ENCODE peak calls at places on chromosomes 12 and 14, in ten cellular contexts. S is pancreas, B is AG09309, W is neural progenitor cell, Q is mesothelial cell of epicardium, R is Peyer's patch, I is cardiac fibroblast, Z is Calu3, T is glutamatergic neuron, O is foreskin fibroblast. K is an unnamed sample.

GRCh38 chr14:36028218-36028617 is 148.3 kb downstream of the PTCSC3 start:
- DNase-seq in T (no peak), I (no peak), R (no peak), S (no peak), W (no peak), O (no peak), Q (no peak), B (no peak), Z (no peak), K (no peak)

GRCh38 chr14:60222820-60223219 is 26.2 kb upstream of the PPM1A start:
- DNase-seq in W (no peak), I (no peak), S (peak; percentile 72), Z (peak; percentile 72), O (no peak), R (no peak), B (no peak), Q (no peak), T (no peak), K (no peak)

GRCh38 chr14:51889851-51890250 is 29.4 kb downstream of the GNG2 start:
- DNase-seq in W (no peak), B (no peak), S (no peak), T (no peak), Q (no peak), O (no peak), I (peak; percentile 14), R (no peak), Z (no peak), K (no peak)

GRCh38 chr14:68143341-68143807 is 323.8 kb downstream of the RAD51B start:
- DNase-seq in Q (no peak), S (peak; percentile 72), Z (no peak), O (peak; percentile 80), R (no peak), W (no peak), T (no peak), I (peak; percentile 98), B (no peak), K (no peak)

GRCh38 chr14:32350020-32350419 is 20.9 kb downstream of the AKAP6 start:
- DNase-seq in O (no peak), B (no peak), Q (no peak), T (no peak), R (no peak), I (no peak), W (no peak), S (no peak), Z (no peak), K (no peak)

GRCh38 chr12:67811437-67812361 is 163.2 kb downstream of the DYRK2 start:
- DNase-seq in I (peak; percentile 23), Q (no peak), W (no peak), Z (no peak), O (peak; percentile 90), T (no peak), B (peak; percentile 67), R (no peak), S (no peak), K (no peak)

GRCh38 chr12:121590476-121591143 is 9.8 kb upstream of the KDM2B start:
- DNase-seq in I (peak; percentile 29), S (no peak), O (peak; percentile 18), W (peak; percentile 74), R (peak; percentile 46), B (no peak), Q (no peak), T (no peak), Z (no peak), K (peak; percentile 20)

GRCh38 chr14:102437997-102438922 is 71.3 kb downstream of the ANKRD9 start:
- DNase-seq in Q (peak; percentile 92), B (peak; percentile 24), W (peak; percentile 96), Z (peak; percentile 89), O (peak; percentile 92), S (peak; percentile 87), I (peak; percentile 86), R (peak; percentile 68), T (peak; percentile 93), K (peak; percentile 92)

GRCh38 chr14:103684471-103684870 is 30.8 kb downstream of the XRCC3 start:
- DNase-seq in I (no peak), S (no peak), R (no peak), B (no peak), Z (no peak), T (no peak), Q (no peak), W (no peak), O (no peak), K (no peak)

GRCh38 chr12:124827588-124828184 is 36.0 kb downstream of the SCARB1 start:
- DNase-seq in W (no peak), Q (no peak), R (no peak), T (no peak), I (no peak), B (no peak), O (no peak), S (no peak), Z (no peak), K (no peak)

GRCh38 chr14:68610251-68610793 is 182.5 kb downstream of the ZFP36L1 start:
- DNase-seq in W (no peak), B (no peak), S (peak; percentile 55), Z (no peak), Q (no peak), O (no peak), T (no peak), I (no peak), R (no peak), K (no peak)

GRCh38 chr12:105083551-105084105 is 630 bp downstream of the ALDH1L2 start:
- DNase-seq in B (no peak), Q (no peak), I (peak; percentile 76), W (peak; percentile 34), R (no peak), T (peak; percentile 66), O (peak; percentile 92), S (peak; percentile 79), Z (peak; percentile 52), K (peak; percentile 22)

GRCh38 chr12:23929906-23930305 is 19.6 kb downstream of the SOX5 start:
- DNase-seq in B (no peak), R (no peak), I (no peak), T (no peak), W (no peak), O (no peak), Q (no peak), Z (no peak), S (no peak), K (no peak)

GRCh38 chr12:96445743-96446655 is 43.4 kb upstream of the CFAP54 start:
- DNase-seq in Q (no peak), B (peak; percentile 70), I (peak; percentile 98), W (no peak), Z (peak; percentile 15), R (peak; percentile 37), O (peak; percentile 90), T (no peak), S (no peak), K (no peak)

DNA sequence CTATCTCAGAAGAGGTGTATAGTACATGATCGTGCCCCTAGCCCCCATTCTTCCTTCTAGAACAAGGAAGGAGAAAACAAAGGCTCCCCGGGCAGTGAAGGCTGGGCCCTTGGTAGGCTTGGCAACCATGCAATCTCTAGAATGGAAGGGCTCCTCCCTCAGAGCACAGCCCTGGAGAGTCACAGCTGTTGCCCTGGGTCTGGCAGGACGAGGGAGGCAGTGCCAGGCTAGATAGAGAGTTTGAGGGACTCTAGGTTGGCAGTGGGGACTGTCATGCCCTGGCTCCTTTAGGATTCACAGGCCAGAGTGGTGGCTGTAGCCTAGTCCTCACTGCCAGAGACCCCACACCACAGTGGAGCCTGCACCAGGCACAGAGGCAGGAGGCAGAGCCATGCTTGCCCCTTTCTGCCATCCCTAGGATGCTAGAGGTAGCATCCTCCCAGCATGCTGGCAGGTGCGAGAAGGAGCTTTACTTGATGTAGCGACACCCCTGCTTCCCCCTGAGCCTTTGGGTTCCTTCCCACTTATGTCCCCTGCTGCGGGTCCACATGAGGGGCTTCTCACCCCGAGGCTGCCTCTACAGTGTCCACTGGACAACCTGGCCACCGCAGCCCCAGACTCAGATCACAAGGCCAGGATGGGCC is 33.4 kb upstream of the CIPC start:
- DNase-seq in T (no peak), R (no peak), I (no peak), S (no peak), Q (no peak), O (no peak), Z (no peak), W (no peak), B (no peak), K (no peak)
- TF ChIP-seq CTCF in T (no peak), R (no peak), I (no peak), S (no peak), Q (no peak), O (no peak), Z (no peak), W (no peak), B (no peak), K (no peak)

DNA sequence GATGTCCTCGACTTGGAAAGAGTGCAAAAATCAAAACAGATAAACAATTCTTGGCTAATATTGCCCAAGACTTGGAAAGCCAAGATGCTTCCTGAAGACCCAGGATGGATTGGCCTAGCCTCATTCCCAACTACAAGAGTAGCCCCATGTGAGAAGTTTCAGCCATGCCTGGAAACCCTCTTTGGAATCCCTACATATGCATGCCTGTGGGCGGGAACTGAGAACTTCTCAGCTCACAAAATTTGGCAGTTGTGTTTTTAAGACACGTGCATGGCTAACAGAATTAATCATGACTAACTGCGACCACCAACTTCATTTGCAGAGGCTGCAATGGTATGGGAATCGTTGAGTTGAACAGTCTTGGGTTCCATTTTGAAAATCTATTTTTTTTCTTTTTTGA is 283.2 kb upstream of the TBX3 start:
- DNase-seq in I (no peak), O (peak; percentile 11), W (no peak), T (no peak), Q (no peak), Z (no peak), R (no peak), B (no peak), S (no peak), K (no peak)
- TF ChIP-seq CTCF in I (no peak), O (no peak), W (no peak), T (no peak), Q (no peak), Z (no peak), R (no peak), B (no peak), S (no peak), K (no peak)

GRCh38 chr12:40820794-40821484 is 128.7 kb downstream of the CNTN1 start:
- DNase-seq in S (no peak), Z (no peak), T (no peak), O (no peak), W (no peak), R (no peak), Q (no peak), I (no peak), B (no peak), K (no peak)
- TF ChIP-seq CTCF in S (no peak), Z (no peak), T (no peak), O (no peak), W (no peak), R (no peak), Q (no peak), I (no peak), B (no peak), K (no peak)

GRCh38 chr14:37869633-37870032 is 274.2 kb downstream of the TTC6 start:
- DNase-seq in B (no peak), T (no peak), R (no peak), S (no peak), Q (no peak), Z (no peak), I (no peak), W (no peak), O (no peak), K (no peak)

GRCh38 chr14:37870170-37870569 is 274.7 kb downstream of the TTC6 start:
- DNase-seq in O (no peak), Z (peak; percentile 12), B (no peak), I (no peak), W (no peak), T (no peak), S (no peak), Q (no peak), R (no peak), K (no peak)

GRCh38 chr14:37870947-37871346 is 275.5 kb downstream of the TTC6 start:
- DNase-seq in B (no peak), T (no peak), W (peak; percentile 3), I (no peak), Z (no peak), Q (no peak), S (no peak), O (no peak), R (no peak), K (no peak)

GRCh38 chr14:37874429-37875109 is 279.1 kb downstream of the TTC6 start:
- DNase-seq in T (peak; percentile 92), Q (peak; percentile 90), S (peak; percentile 87), R (peak; percentile 30), O (peak; percentile 83), B (no peak), I (peak; percentile 71), Z (peak; percentile 90), W (peak; percentile 88), K (peak; percentile 95)
- TF ChIP-seq CTCF in T (peak; percentile 89), Q (peak; percentile 93), S (peak; percentile 87), R (peak; percentile 86), O (peak; percentile 85), B (peak; percentile 88), I (peak; percentile 90), Z (peak; percentile 66), W (peak; percentile 90), K (peak; percentile 85)